ENCODE peak calls at places on chromosomes 11 and 22, in seven cellular contexts. Y is OCI-LY7; A is neural crest cell; O is stimulated activated CD8-positive, alpha-beta memory T cell treated with anti-CD3 and anti-CD28 coated beads, Interleukin-12 subunit alpha, Interleukin-12 subunit beta, amount 100 ng/mL, for 1 hour; F is nephron progenitor cell; W is stomach; M is RPMI7951. X is an unnamed sample.

GRCh38 chr11:7462706-7463105 is 22.6 kb upstream of the OLFML1 start:
- DNase-seq in Y (no peak), A (no peak), O (no peak), F (no peak), W (no peak), M (no peak), X (no peak)

GRCh38 chr11:9529333-9529648 is 44.2 kb upstream of the WEE1 start:
- DNase-seq in Y (no peak), A (no peak), O (no peak), F (no peak), W (peak), M (no peak), X (peak)

GRCh38 chr11:131886201-131886600 is 515.8 kb downstream of the NTM start:
- DNase-seq in Y (no peak), A (no peak), O (no peak), F (no peak), W (no peak), M (no peak), X (no peak)

GRCh38 chr22:28831140-28832072 is 31.0 kb upstream of the XBP1 start:
- DNase-seq in Y (no peak), A (no peak), O (no peak), F (no peak), W (peak), M (no peak), X (no peak)

GRCh38 chr11:44565746-44566558 is 489 bp downstream of the CD82 start:
- DNase-seq in Y (peak), A (no peak), O (no peak), F (no peak), W (no peak), M (no peak), X (no peak)

GRCh38 chr11:131186629-131187075 is 183.8 kb upstream of the NTM start:
- DNase-seq in Y (no peak), A (no peak), O (no peak), F (peak), W (no peak), M (peak), X (no peak)

GRCh38 chr11:7628660-7629059 is 44.6 kb downstream of the CYB5R2 start:
- DNase-seq in Y (no peak), A (no peak), O (no peak), F (no peak), W (no peak), M (no peak), X (no peak)

GRCh38 chr22:29784451-29785361 is 17.5 kb downstream of the UQCR10 start:
- DNase-seq in Y (no peak), A (no peak), O (no peak), F (no peak), W (peak), M (no peak), X (peak)

GRCh38 chr11:33659370-33660139 is 41.1 kb downstream of the C11orf91 start:
- DNase-seq in Y (no peak), A (no peak), O (no peak), F (no peak), W (no peak), M (no peak), X (no peak)

X was measured in body of pancreas.